ENCODE peak calls at places on chromosomes 16 and 17, in eight cellular contexts. G is EL, Q is pons, U is lung, M is bronchial epithelial cell, X is dermis microvascular lymphatic vessel endothelial cell, W is non-pigmented ciliary epithelial cell, E is iris pigment epithelial cell. Y is an unnamed sample.

GRCh38 chr17:27494192-27495091 is 38.2 kb downstream of the KSR1 start:
- DNase-seq in G (no peak), Q (peak), U (peak), M (peak), X (peak), W (no peak), E (peak), Y (peak)

GRCh38 chr17:57380055-57380356 is 123.7 kb downstream of the MSI2 start:
- DNase-seq in G (no peak), Q (no peak), U (no peak), M (no peak), X (no peak), W (no peak), E (no peak), Y (no peak)

GRCh38 chr17:77962349-77962748 is 3.8 kb downstream of the TNRC6C start:
- DNase-seq in G (no peak), Q (no peak), U (no peak), M (no peak), X (no peak), W (no peak), E (no peak), Y (peak)

GRCh38 chr17:34527908-34528470 is 51.4 kb upstream of the TMEM132E start:
- DNase-seq in G (no peak), Q (no peak), U (no peak), M (no peak), X (no peak), W (no peak), E (no peak), Y (peak)

GRCh38 chr16:65318590-65319267 is 196.9 kb upstream of the CDH11 start:
- DNase-seq in G (no peak), Q (no peak), U (no peak), M (no peak), X (no peak), W (no peak), E (no peak), Y (peak)

GRCh38 chr17:231966-232807 is 50.7 kb upstream of the DOC2B start:
- DNase-seq in G (no peak), Q (no peak), U (no peak), M (no peak), X (peak), W (no peak), E (no peak), Y (no peak)

GRCh38 chr17:49496183-49496865 is 1.2 kb downstream of the NGFR start:
- DNase-seq in G (peak), Q (peak), U (peak), M (no peak), X (peak), W (no peak), E (peak), Y (peak)

GRCh38 chr17:28472871-28473497 is 460 bp upstream of the SLC13A2 start:
- DNase-seq in G (no peak), Q (no peak), U (no peak), M (no peak), X (no peak), W (no peak), E (no peak), Y (no peak)

GRCh38 chr17:74325743-74326379 is at the start of gene KIF19:
- DNase-seq in G (no peak), Q (peak), U (peak), M (no peak), X (peak), W (no peak), E (peak), Y (peak)

GRCh38 chr17:43392397-43392796 is 6.4 kb upstream of the ARL4D start:
- DNase-seq in G (no peak), Q (no peak), U (no peak), M (no peak), X (no peak), W (no peak), E (no peak), Y (no peak)

GRCh38 chr16:30697264-30698138 is 1.5 kb upstream of the SRCAP start:
- DNase-seq in G (no peak), Q (no peak), U (no peak), M (no peak), X (peak), W (peak), E (no peak), Y (peak)

GRCh38 chr17:63701477-63702222 is 1.7 kb upstream of the LIMD2 start:
- DNase-seq in G (no peak), Q (no peak), U (no peak), M (no peak), X (no peak), W (no peak), E (no peak), Y (peak)

GRCh38 chr16:72819345-72819744 is 228.6 kb downstream of the ZFHX3 start:
- DNase-seq in G (peak), Q (no peak), U (no peak), M (peak), X (no peak), W (peak), E (peak), Y (no peak)

GRCh38 chr16:81632392-81633146 is 146.5 kb upstream of the PLCG2 start:
- DNase-seq in G (peak), Q (no peak), U (peak), M (peak), X (peak), W (no peak), E (peak), Y (no peak)

GRCh38 chr17:43673516-43674323 is 12.0 kb upstream of the MEOX1 start:
- DNase-seq in G (peak), Q (peak), U (peak), M (peak), X (peak), W (no peak), E (peak), Y (peak)

GRCh38 chr16:87541004-87541881 is 48.4 kb upstream of the ZCCHC14 start:
- DNase-seq in G (peak), Q (no peak), U (no peak), M (peak), X (no peak), W (peak), E (peak), Y (peak)

GRCh38 chr17:61076649-61077048 is 323.0 kb upstream of the TBX2 start:
- DNase-seq in G (no peak), Q (peak), U (no peak), M (no peak), X (no peak), W (no peak), E (peak), Y (no peak)

GRCh38 chr16:32116080-32116479 is 137.0 kb upstream of the TP53TG3D start:
- DNase-seq in G (no peak), Q (no peak), U (no peak), M (no peak), X (no peak), W (no peak), E (no peak), Y (no peak)

GRCh38 chr17:20216154-20216815 is 207.1 kb downstream of the SPECC1 start:
- DNase-seq in G (no peak), Q (no peak), U (no peak), M (no peak), X (no peak), W (no peak), E (no peak), Y (no peak)

GRCh38 chr17:66715745-66716156 is 119.2 kb upstream of the CACNG5 start:
- DNase-seq in G (peak), Q (peak), U (no peak), M (peak), X (peak), W (no peak), E (peak), Y (peak)

GRCh38 chr17:73792994-73793393 is 148.7 kb upstream of the SDK2 start:
- DNase-seq in G (no peak), Q (no peak), U (no peak), M (no peak), X (no peak), W (no peak), E (no peak), Y (peak)

GRCh38 chr17:50684612-50685333 is 22.9 kb downstream of the ANKRD40 start:
- DNase-seq in G (no peak), Q (no peak), U (no peak), M (no peak), X (no peak), W (no peak), E (no peak), Y (no peak)

Y was measured in NCI-H82.